ENCODE peak calls at places on chromosomes 6 and 20, in six cellular contexts. S is left ventricle myocardium inferior; U is stomach; C is CD4-positive, CD25-positive, alpha-beta regulatory T cell; P is lower lobe of right lung; T is fibroblast of lung. V is an unnamed sample.

GRCh38 chr6:63509652-63510352 is 62.5 kb upstream of the LOC128125822 start:
- DNase-seq in S (peak; percentile 74), U (peak; percentile 92), C (no peak), P (no peak), T (peak; percentile 19), V (peak; percentile 59)

GRCh38 chr6:30572078-30572605 is 900 bp downstream of the ABCF1 start:
- DNase-seq in S (no peak), U (no peak), C (no peak), P (no peak), T (no peak), V (no peak)

GRCh38 chr6:100612101-100612500 is 147.4 kb upstream of the SIM1 start:
- DNase-seq in S (no peak), U (no peak), C (no peak), P (no peak), T (no peak), V (peak; percentile 27)

GRCh38 chr6:137823826-137824501 is 43.1 kb upstream of the TNFAIP3 start:
- DNase-seq in S (peak; percentile 56), U (peak; percentile 32), C (peak; percentile 90), P (no peak), T (peak; percentile 73), V (peak; percentile 82)

GRCh38 chr20:59802018-59802417 is 131.4 kb downstream of the SYCP2 start:
- DNase-seq in S (no peak), U (no peak), C (no peak), P (no peak), T (no peak), V (no peak)

GRCh38 chr20:39009348-39009747 is 47.2 kb downstream of the DHX35 start:
- DNase-seq in S (no peak), U (no peak), C (no peak), P (no peak), T (no peak), V (no peak)

GRCh38 chr6:9532621-9533557 is 882.0 kb downstream of the TFAP2A start:
- DNase-seq in S (no peak), U (no peak), C (no peak), P (no peak), T (peak; percentile 78), V (peak; percentile 64)

GRCh38 chr6:75090574-75090973 is 115.3 kb downstream of the COL12A1 start:
- DNase-seq in S (no peak), U (no peak), C (no peak), P (no peak), T (no peak), V (no peak)

GRCh38 chr6:45433533-45434400 is 56.0 kb upstream of the SUPT3H start:
- DNase-seq in S (no peak), U (no peak), C (no peak), P (no peak), T (no peak), V (no peak)

GRCh38 chr6:161417712-161418457 is 144.0 kb upstream of the AGPAT4 start:
- DNase-seq in S (peak; percentile 46), U (no peak), C (no peak), P (no peak), T (peak; percentile 98), V (peak; percentile 92)

GRCh38 chr20:36808317-36809257 is 35.0 kb upstream of the DSN1 start:
- DNase-seq in S (peak; percentile 58), U (peak; percentile 70), C (peak; percentile 72), P (peak; percentile 82), T (peak; percentile 64), V (peak; percentile 97)

GRCh38 chr20:3865887-3866407 is 19.3 kb downstream of the MAVS start:
- DNase-seq in S (no peak), U (no peak), C (no peak), P (no peak), T (no peak), V (no peak)
- H3K36me3 ChIP-seq in S (peaks cover 86% of the 10 kb centered on the region), U (peaks cover 95% of the 10 kb centered on the region), C (peaks cover 56% of the 10 kb centered on the region), P (peaks cover 93% of the 10 kb centered on the region), T (peaks cover 36% of the 10 kb centered on the region), V (peaks cover 22% of the 10 kb centered on the region)

GRCh38 chr6:143578054-143578453 is 66.5 kb upstream of the FUCA2 start:
- DNase-seq in S (no peak), U (no peak), C (no peak), P (no peak), T (no peak), V (no peak)
- H3K36me3 ChIP-seq in S (no peaks in the 10 kb centered on the region), U (no peaks in the 10 kb centered on the region), C (peaks cover 4% of the 10 kb centered on the region), P (no peaks in the 10 kb centered on the region), T (no peaks in the 10 kb centered on the region), V (no peaks in the 10 kb centered on the region)

DNA sequence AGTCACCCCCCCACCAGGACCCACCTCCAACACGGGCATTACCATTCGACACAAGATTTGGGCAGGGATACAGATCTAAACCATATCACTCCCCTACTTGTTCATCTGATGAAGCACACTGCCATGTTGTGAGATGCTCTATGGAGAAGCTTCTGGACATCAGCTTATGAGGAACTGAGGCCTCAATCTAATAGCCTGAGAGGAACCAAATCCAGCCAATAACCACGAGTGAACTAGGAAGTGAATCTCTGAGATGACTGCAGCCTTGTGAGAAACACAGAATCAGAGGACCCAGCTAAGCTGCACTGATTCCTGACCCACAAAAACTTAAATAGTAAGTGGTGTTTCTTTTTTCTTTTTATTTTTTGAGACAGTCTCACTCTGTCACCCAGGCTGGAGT is 21.5 kb upstream of the ZBTB2 start:
- DNase-seq in S (no peak), U (no peak), C (no peak), P (no peak), T (no peak), V (no peak)
- H3K36me3 ChIP-seq in S (peaks cover 60% of the 10 kb centered on the region), U (peaks cover 72% of the 10 kb centered on the region), C (peaks cover 37% of the 10 kb centered on the region), P (peaks cover 61% of the 10 kb centered on the region), T (peaks cover 7% of the 10 kb centered on the region), V (peaks cover 71% of the 10 kb centered on the region)

GRCh38 chr20:58694241-58695083 is 1.9 kb downstream of the NPEPL1 start:
- DNase-seq in S (peak; percentile 13), U (no peak), C (no peak), P (no peak), T (no peak), V (no peak)
- H3K36me3 ChIP-seq in S (peaks cover 37% of the 10 kb centered on the region), U (peaks cover 51% of the 10 kb centered on the region), C (peaks cover 14% of the 10 kb centered on the region), P (peaks cover 42% of the 10 kb centered on the region), T (peaks cover 9% of the 10 kb centered on the region), V (no peaks in the 10 kb centered on the region)

GRCh38 chr6:53090576-53090975 is 25.4 kb downstream of the FBXO9 start:
- DNase-seq in S (no peak), U (no peak), C (no peak), P (no peak), T (peak; percentile 33), V (peak; percentile 81)
- H3K36me3 ChIP-seq in S (peaks cover 98% of the 10 kb centered on the region), U (peaks cover 97% of the 10 kb centered on the region), C (peaks cover 82% of the 10 kb centered on the region), P (peaks cover 100% of the 10 kb centered on the region), T (peaks cover 8% of the 10 kb centered on the region), V (peaks cover 56% of the 10 kb centered on the region)

DNA sequence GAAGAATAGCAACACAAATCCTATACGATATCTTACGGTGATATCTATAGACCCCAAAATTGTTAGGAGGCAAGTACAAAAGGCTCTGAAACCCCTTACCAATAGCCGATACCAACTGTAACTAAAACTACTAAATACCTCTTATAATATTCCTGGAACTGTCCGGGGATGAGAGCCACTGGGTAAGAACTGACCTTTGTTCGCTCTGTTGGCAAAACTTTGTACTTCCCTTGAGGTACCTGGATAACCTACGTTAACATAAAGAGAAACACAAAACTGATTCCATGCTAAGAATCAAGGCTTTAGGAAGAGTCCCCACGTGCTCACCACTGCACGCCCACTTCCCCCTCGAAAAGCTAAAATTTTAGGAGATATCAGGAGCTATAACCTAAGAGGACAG is 9.7 kb downstream of the PHF10 start:
- DNase-seq in S (no peak), U (no peak), C (no peak), P (no peak), T (no peak), V (no peak)
- H3K36me3 ChIP-seq in S (peaks cover 85% of the 10 kb centered on the region), U (peaks cover 86% of the 10 kb centered on the region), C (peaks cover 69% of the 10 kb centered on the region), P (peaks cover 93% of the 10 kb centered on the region), T (no peaks in the 10 kb centered on the region), V (peaks cover 25% of the 10 kb centered on the region)

GRCh38 chr6:144476286-144476685 is 191.2 kb downstream of the UTRN start:
- DNase-seq in S (no peak), U (no peak), C (no peak), P (no peak), T (no peak), V (no peak)

GRCh38 chr6:144477396-144477795 is 192.3 kb downstream of the UTRN start:
- DNase-seq in S (no peak), U (no peak), C (no peak), P (no peak), T (peak; percentile 36), V (peak; percentile 36)

GRCh38 chr6:144474904-144475303 is 189.8 kb downstream of the UTRN start:
- DNase-seq in S (no peak), U (no peak), C (no peak), P (no peak), T (no peak), V (no peak)

GRCh38 chr6:144471986-144472385 is 186.9 kb downstream of the UTRN start:
- DNase-seq in S (no peak), U (no peak), C (no peak), P (no peak), T (peak; percentile 62), V (no peak)

DNA sequence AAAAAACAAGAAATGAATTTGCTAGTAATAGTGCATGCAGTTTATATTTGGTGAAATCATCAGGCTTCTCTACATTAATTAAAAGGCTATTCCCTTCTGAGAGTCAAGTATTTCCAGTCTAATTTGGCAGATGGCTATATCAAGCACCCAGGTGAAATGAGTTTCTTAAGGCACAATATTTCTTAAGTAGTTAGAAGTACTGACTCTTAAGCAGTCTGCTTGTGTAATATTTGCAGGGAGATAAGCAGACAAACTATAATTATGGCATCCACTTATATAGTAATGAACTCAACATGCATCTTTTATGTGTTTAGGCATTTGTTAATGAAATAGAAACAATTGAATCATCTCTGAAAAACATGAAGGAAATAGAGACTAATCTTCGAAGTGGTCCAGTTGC is 189.2 kb downstream of the UTRN start:
- DNase-seq in S (no peak), U (no peak), C (no peak), P (no peak), T (no peak), V (no peak)
- H3K36me3 ChIP-seq in S (peaks cover 36% of the 10 kb centered on the region), U (peaks cover 63% of the 10 kb centered on the region), C (peaks cover 71% of the 10 kb centered on the region), P (peaks cover 51% of the 10 kb centered on the region), T (no peaks in the 10 kb centered on the region), V (peaks cover 22% of the 10 kb centered on the region)

V was measured in GM23248.